ENCODE peak calls at places on chromosome 18, in six cellular contexts. U is stimulated activated naive CD4-positive, alpha-beta T cell; I is left kidney; F is amniotic stem cell; M is GM23248; B is type B pancreatic cell. N is an unnamed sample.
A peak's percentile ranks its signal among the peaks of the same experiment; 100 is the strongest.

GRCh38 chr18:39599251-39599650 is 2033.7 kb upstream of the CELF4 start:
- DNase-seq in U (no peak), I (no peak), F (no peak), M (no peak), B (no peak), N (no peak)

GRCh38 chr18:75548353-75548752 is 120.8 kb upstream of the SMIM21 start:
- DNase-seq in U (no peak), I (peak; percentile 93), F (no peak), M (no peak), B (no peak), N (no peak)

GRCh38 chr18:35049111-35050003 is 8.1 kb downstream of the MAPRE2 start:
- DNase-seq in U (no peak), I (no peak), F (no peak), M (no peak), B (no peak), N (no peak)

GRCh38 chr18:56003009-56003408 is 415.0 kb upstream of the TCF4 start:
- DNase-seq in U (no peak), I (no peak), F (no peak), M (no peak), B (no peak), N (no peak)

GRCh38 chr18:76593838-76594237 is 98.8 kb upstream of the ZNF516 start:
- DNase-seq in U (no peak), I (no peak), F (no peak), M (no peak), B (no peak), N (no peak)

GRCh38 chr18:13137939-13138821 is 80.4 kb upstream of the LDLRAD4 start:
- DNase-seq in U (peak; percentile 83), I (peak; percentile 14), F (no peak), M (peak; percentile 9), B (no peak), N (no peak)

GRCh38 chr18:23690505-23691068 is 1.3 kb downstream of the LAMA3 start:
- DNase-seq in U (no peak), I (peak; percentile 42), F (no peak), M (no peak), B (no peak), N (no peak)

GRCh38 chr18:32303400-32303799 is 113.6 kb downstream of the MEP1B start:
- DNase-seq in U (no peak), I (no peak), F (no peak), M (no peak), B (no peak), N (no peak)

GRCh38 chr18:74182335-74182734 is 34.0 kb downstream of the TIMM21 start:
- DNase-seq in U (no peak), I (no peak), F (no peak), M (no peak), B (no peak), N (no peak)

GRCh38 chr18:47287911-47288635 is 36.6 kb upstream of the SKOR2 start:
- DNase-seq in U (no peak), I (no peak), F (no peak), M (no peak), B (no peak), N (no peak)

GRCh38 chr18:58871514-58872490 is 7.1 kb downstream of the ZNF532 start:
- DNase-seq in U (no peak), I (no peak), F (no peak), M (no peak), B (no peak), N (no peak)

GRCh38 chr18:47909484-47909883 is 21.0 kb downstream of the SMAD2 start:
- DNase-seq in U (no peak), I (peak; percentile 45), F (no peak), M (no peak), B (no peak), N (no peak)

GRCh38 chr18:55997156-55997561 is 409.2 kb upstream of the TCF4 start:
- DNase-seq in U (no peak), I (peak; percentile 60), F (no peak), M (peak; percentile 15), B (no peak), N (peak; percentile 68)

GRCh38 chr18:57441395-57441794 is 6.2 kb downstream of the ONECUT2 start:
- DNase-seq in U (no peak), I (peak; percentile 45), F (no peak), M (peak; percentile 76), B (no peak), N (no peak)

GRCh38 chr18:46190667-46191066 is 86.5 kb downstream of the HAUS1 start:
- DNase-seq in U (no peak), I (no peak), F (no peak), M (peak; percentile 27), B (no peak), N (no peak)

GRCh38 chr18:26511339-26512071 is 36.8 kb downstream of the KCTD1 start:
- DNase-seq in U (no peak), I (peak; percentile 83), F (no peak), M (no peak), B (no peak), N (no peak)

GRCh38 chr18:35231052-35231451 is 9.8 kb upstream of the ZNF397 start:
- DNase-seq in U (peak; percentile 52), I (peak; percentile 92), F (peak; percentile 26), M (peak; percentile 76), B (peak; percentile 77), N (peak; percentile 17)

GRCh38 chr18:21740474-21740723 is 193 bp upstream of the MIB1 start:
- DNase-seq in U (no peak), I (no peak), F (peak; percentile 97), M (peak; percentile 99), B (no peak), N (peak; percentile 83)

GRCh38 chr18:26813043-26813442 is 52.5 kb downstream of the AQP4 start:
- DNase-seq in U (no peak), I (peak; percentile 85), F (no peak), M (peak; percentile 6), B (no peak), N (no peak)

GRCh38 chr18:62590799-62591640 is 68.2 kb downstream of the ZCCHC2 start:
- DNase-seq in U (no peak), I (no peak), F (no peak), M (no peak), B (no peak), N (no peak)

GRCh38 chr18:76490701-76491171 is 4.3 kb downstream of the ZNF516 start:
- DNase-seq in U (peak; percentile 52), I (peak; percentile 84), F (no peak), M (peak; percentile 70), B (no peak), N (no peak)

GRCh38 chr18:22935431-22935830 is 2.3 kb downstream of the RBBP8 start:
- DNase-seq in U (no peak), I (no peak), F (no peak), M (no peak), B (no peak), N (no peak)

GRCh38 chr18:21743166-21743831 is 2.7 kb downstream of the MIB1 start:
- DNase-seq in U (no peak), I (no peak), F (no peak), M (no peak), B (no peak), N (no peak)

GRCh38 chr18:5197032-5197434 is at the start of gene AKAIN1:
- DNase-seq in U (no peak), I (peak; percentile 95), F (no peak), M (peak; percentile 65), B (peak; percentile 79), N (no peak)

GRCh38 chr18:62264984-62265383 is 60.1 kb upstream of the TNFRSF11A start:
- DNase-seq in U (no peak), I (no peak), F (no peak), M (no peak), B (no peak), N (no peak)

GRCh38 chr18:51077217-51077616 is 47.2 kb downstream of the SMAD4 start:
- DNase-seq in U (no peak), I (no peak), F (no peak), M (peak; percentile 80), B (no peak), N (no peak)

GRCh38 chr18:77001041-77001440 is 131.5 kb downstream of the MBP start:
- DNase-seq in U (no peak), I (no peak), F (no peak), M (no peak), B (no peak), N (no peak)